ENCODE peak calls at places on chromosome 18, in seven cellular contexts. T, V, R, Z, A, C and M are unnamed samples.

GRCh38 chr18:30492552-30493129 is 549.9 kb downstream of the DSC3 start:
- DNase-seq in C (no peak), T (no peak), Z (no peak), R (no peak), A (no peak), V (no peak), M (no peak)

GRCh38 chr18:62396381-62396780 is 71.3 kb downstream of the TNFRSF11A start:
- DNase-seq in R (no peak), T (no peak), C (no peak), V (no peak), A (no peak), Z (no peak), M (no peak)

GRCh38 chr18:3595282-3596273 is 145.6 kb downstream of the TGIF1 start:
- DNase-seq in Z (peak), A (no peak), R (no peak), C (peak), T (peak), V (peak), M (peak)

GRCh38 chr18:62325806-62326645 is 916 bp downstream of the TNFRSF11A start:
- DNase-seq in A (peak), V (no peak), C (peak), R (peak), Z (no peak), T (peak), M (peak)

GRCh38 chr18:22250591-22250996 is 81.2 kb downstream of the GATA6 start:
- DNase-seq in R (no peak), Z (peak), C (no peak), A (no peak), V (no peak), T (no peak), M (peak)

GRCh38 chr18:37362158-37362890 is 203.3 kb downstream of the CELF4 start:
- DNase-seq in C (no peak), A (no peak), T (no peak), V (peak), Z (no peak), R (no peak), M (no peak)

GRCh38 chr18:37408676-37409305 is 156.8 kb downstream of the CELF4 start:
- DNase-seq in V (no peak), R (no peak), A (no peak), Z (no peak), T (no peak), C (no peak), M (peak)

GRCh38 chr18:33828949-33829348 is 250.9 kb downstream of the ASXL3 start:
- DNase-seq in V (no peak), C (no peak), A (no peak), T (no peak), R (no peak), Z (no peak), M (no peak)

GRCh38 chr18:31100598-31101147 is 1.5 kb downstream of the DSC2 start:
- DNase-seq in T (no peak), C (no peak), Z (peak), A (peak), R (no peak), V (peak), M (peak)

GRCh38 chr18:52287151-52287550 is 52.8 kb upstream of the DCC start:
- DNase-seq in V (no peak), R (no peak), C (peak), A (no peak), T (no peak), Z (no peak), M (peak)

GRCh38 chr18:3328522-3328921 is 66.6 kb downstream of the MYL12B start:
- DNase-seq in T (no peak), Z (no peak), A (no peak), C (peak), V (no peak), R (no peak), M (no peak)

GRCh38 chr18:63867368-63867767 is 20.1 kb upstream of the SERPINB2 start:
- DNase-seq in Z (no peak), C (no peak), A (no peak), V (no peak), T (no peak), R (no peak), M (no peak)

GRCh38 chr18:9765505-9765904 is 57.4 kb downstream of the RAB31 start:
- DNase-seq in Z (no peak), A (no peak), T (no peak), C (no peak), V (peak), R (no peak), M (no peak)

GRCh38 chr18:78818495-78818894 is 161.1 kb upstream of the SALL3 start:
- DNase-seq in C (no peak), T (no peak), R (no peak), V (no peak), A (no peak), Z (no peak), M (no peak)

GRCh38 chr18:61503688-61504087 is 170.5 kb downstream of the CDH20 start:
- DNase-seq in A (no peak), R (no peak), T (no peak), C (peak), V (no peak), Z (no peak), M (peak)

GRCh38 chr18:70494524-70494923 is 205.7 kb downstream of the SOCS6 start:
- DNase-seq in V (no peak), T (no peak), Z (no peak), C (no peak), R (no peak), A (no peak), M (no peak)

GRCh38 chr18:8349608-8350323 is 259.5 kb upstream of the RAB12 start:
- DNase-seq in T (no peak), C (no peak), V (peak), R (no peak), Z (no peak), A (no peak), M (no peak)

GRCh38 chr18:35072616-35073015 is 31.4 kb downstream of the MAPRE2 start:
- DNase-seq in A (no peak), R (no peak), Z (no peak), C (no peak), V (no peak), T (no peak), M (no peak)

GRCh38 chr18:74896390-74896991 is 298.8 kb downstream of the ZNF407 start:
- DNase-seq in A (peak), T (no peak), R (no peak), V (peak), Z (peak), C (peak), M (peak)

GRCh38 chr18:39414009-39414700 is 1848.6 kb upstream of the CELF4 start:
- DNase-seq in V (no peak), Z (no peak), R (no peak), T (no peak), C (peak), A (no peak), M (peak)

GRCh38 chr18:57209697-57210096 is 62.8 kb downstream of the BOD1L2 start:
- DNase-seq in C (no peak), V (no peak), Z (no peak), T (no peak), A (no peak), R (no peak), M (no peak)

GRCh38 chr18:23756590-23757540 is 67.6 kb downstream of the LAMA3 start:
- DNase-seq in Z (no peak), V (no peak), A (no peak), T (no peak), R (no peak), C (no peak), M (no peak)

GRCh38 chr18:58727776-58728500 is 56.7 kb downstream of the MALT1 start:
- DNase-seq in A (no peak), C (peak), R (no peak), Z (no peak), V (no peak), T (no peak), M (peak)

GRCh38 chr18:506264-506663 is 5.8 kb upstream of the COLEC12 start:
- DNase-seq in A (no peak), V (no peak), R (no peak), C (no peak), Z (no peak), T (no peak), M (no peak)

GRCh38 chr18:37962316-37962966 is 396.8 kb upstream of the CELF4 start:
- DNase-seq in R (no peak), Z (no peak), A (no peak), T (no peak), V (no peak), C (no peak), M (no peak)

GRCh38 chr18:74534150-74534969 is at the start of gene CNDP1:
- DNase-seq in R (no peak), C (no peak), Z (no peak), V (no peak), T (no peak), A (no peak), M (no peak)

GRCh38 chr18:11665146-11665545 is 23.9 kb upstream of the GNAL start:
- DNase-seq in Z (no peak), R (no peak), V (no peak), T (no peak), C (no peak), A (no peak), M (no peak)

GRCh38 chr18:31979714-31980113 is 36.8 kb upstream of the TRAPPC8 start:
- DNase-seq in A (no peak), T (no peak), V (no peak), C (no peak), R (no peak), Z (no peak), M (no peak)

GRCh38 chr18:76816127-76816526 is 6.2 kb upstream of the ZNF236 start:
- DNase-seq in Z (no peak), T (no peak), R (no peak), V (no peak), A (no peak), C (no peak), M (no peak)

GRCh38 chr18:59063300-59063895 is 76.3 kb upstream of the SEC11C start:
- DNase-seq in T (no peak), R (no peak), C (no peak), Z (peak), A (no peak), V (no peak), M (no peak)

GRCh38 chr18:49691177-49691608 is 122.1 kb downstream of the ACAA2 start:
- DNase-seq in V (no peak), A (no peak), C (peak), T (no peak), Z (no peak), R (no peak), M (peak)

GRCh38 chr18:62091487-62092120 is 95.3 kb downstream of the PIGN start:
- DNase-seq in Z (no peak), T (no peak), A (no peak), C (no peak), R (no peak), V (no peak), M (no peak)